ENCODE peak calls at places on chromosomes 11 and 22, in six cellular contexts. L, S, P, T, X and Z are unnamed samples. For H3K36me3, the result is how much of the 10 kb centered on the place peaks cover.

GRCh38 chr11:76745059-76745376 is 38.1 kb upstream of the TSKU start:
- DNase-seq in T (no peak), X (no peak), P (no peak), S (no peak), L (no peak), Z (no peak)

GRCh38 chr11:8225589-8226036 is 38.1 kb downstream of the LMO1 start:
- DNase-seq in X (peak), S (peak), P (peak), T (peak), L (peak), Z (peak)

GRCh38 chr11:111663820-111664219 is 61.6 kb downstream of the SIK2 start:
- DNase-seq in P (peak), T (no peak), S (no peak), L (no peak), X (no peak), Z (no peak)

GRCh38 chr11:8564526-8564925 is 29.5 kb downstream of the STK33 start:
- DNase-seq in S (no peak), L (no peak), X (no peak), P (no peak), T (no peak), Z (no peak)

GRCh38 chr11:121372671-121373429 is 79.3 kb upstream of the SORL1 start:
- DNase-seq in L (no peak), X (no peak), T (no peak), P (no peak), S (no peak), Z (no peak)

GRCh38 chr11:64611176-64611575 is 20.2 kb downstream of the SLC22A12 start:
- DNase-seq in S (no peak), X (no peak), L (no peak), P (peak), T (no peak), Z (no peak)

GRCh38 chr11:84990141-84990540 is 637.0 kb downstream of the DLG2 start:
- DNase-seq in P (no peak), S (no peak), T (no peak), L (no peak), X (no peak), Z (no peak)

GRCh38 chr22:41446057-41446501 is 522 bp downstream of the TOB2 start:
- DNase-seq in X (peak), S (peak), L (no peak), P (peak), T (peak), Z (no peak)

GRCh38 chr22:20583471-20583922 is 76.1 kb downstream of the MED15 start:
- DNase-seq in T (no peak), S (no peak), L (no peak), P (peak), X (no peak), Z (no peak)

GRCh38 chr11:36119300-36119699 is 169.9 kb downstream of the COMMD9 start:
- DNase-seq in S (no peak), X (no peak), L (no peak), P (no peak), T (no peak), Z (no peak)

GRCh38 chr11:131749100-131749499 is 378.7 kb downstream of the NTM start:
- DNase-seq in T (no peak), X (no peak), L (no peak), S (no peak), P (no peak), Z (no peak)

GRCh38 chr22:30856699-30857098 is 111.9 kb downstream of the MORC2 start:
- DNase-seq in X (no peak), P (no peak), S (no peak), T (no peak), L (no peak), Z (no peak)

GRCh38 chr11:68819362-68819761 is 22.4 kb downstream of the CPT1A start:
- DNase-seq in T (no peak), L (no peak), S (no peak), P (no peak), X (no peak), Z (no peak)

GRCh38 chr11:125941241-125941605 is 4.6 kb upstream of the VSIG10L2 start:
- DNase-seq in L (no peak), S (no peak), P (no peak), X (no peak), T (no peak), Z (no peak)

GRCh38 chr11:108241370-108242037 is 18.6 kb downstream of the ATM start:
- DNase-seq in X (no peak), S (no peak), L (no peak), P (no peak), T (no peak), Z (no peak)

GRCh38 chr11:69926376-69927050 is 107.3 kb upstream of the FGF3 start:
- DNase-seq in X (no peak), P (peak), S (no peak), L (no peak), T (no peak), Z (no peak)

GRCh38 chr22:24289138-24289537 is 18.5 kb downstream of the SPECC1L start:
- DNase-seq in X (no peak), S (peak), T (no peak), P (no peak), L (no peak), Z (peak)

GRCh38 chr11:2791139-2791520 is 91.3 kb upstream of the KCNQ1OT1 start:
- DNase-seq in L (peak), X (no peak), S (no peak), P (peak), T (peak), Z (no peak)

GRCh38 chr11:16902182-16902581 is 112.0 kb downstream of the PLEKHA7 start:
- DNase-seq in X (no peak), S (no peak), L (no peak), P (no peak), T (no peak), Z (no peak)

GRCh38 chr11:125070699-125071254 is 7.7 kb downstream of the SLC37A2 start:
- DNase-seq in L (no peak), P (peak), X (peak), S (no peak), T (peak), Z (no peak)

GRCh38 chr11:76206327-76207081 is at the start of gene WNT11:
- DNase-seq in X (peak), P (peak), S (peak), L (peak), T (peak), Z (no peak)

GRCh38 chr11:665707-666281 is 28.7 kb downstream of the DRD4 start:
- DNase-seq in T (no peak), X (no peak), L (no peak), S (no peak), P (no peak), Z (no peak)

GRCh38 chr22:23670378-23671295 is 20.2 kb upstream of the RGL4 start:
- DNase-seq in X (no peak), S (no peak), P (no peak), L (no peak), T (no peak), Z (no peak)

GRCh38 chr11:117179048-117179999 is 781 bp downstream of the SIDT2 start:
- DNase-seq in L (peak), P (peak), X (peak), S (peak), T (peak), Z (peak)

GRCh38 chr11:128772814-128773213 is 78.9 kb downstream of the FLI1 start:
- DNase-seq in L (no peak), S (no peak), X (no peak), P (peak), T (peak), Z (no peak)

GRCh38 chr11:72732329-72732728 is 19.9 kb downstream of the ARAP1 start:
- DNase-seq in S (no peak), X (no peak), T (no peak), P (no peak), L (no peak), Z (no peak)

GRCh38 chr11:2588809-2589537 is 110.8 kb downstream of the KCNQ1OT1 start:
- DNase-seq in T (peak), X (peak), L (no peak), P (peak), S (no peak), Z (no peak)

GRCh38 chr11:33457948-33458347 is 200.8 kb downstream of the HIPK3 start:
- DNase-seq in S (no peak), X (no peak), L (no peak), T (no peak), P (no peak), Z (no peak)

GRCh38 chr11:120279490-120279889 is 39.5 kb downstream of the POU2F3 start:
- DNase-seq in L (no peak), T (no peak), X (no peak), S (no peak), P (no peak), Z (no peak)

GRCh38 chr11:122703541-122704272 is 48.2 kb downstream of the UBASH3B start:
- DNase-seq in T (no peak), L (no peak), X (no peak), P (no peak), S (no peak), Z (no peak)

GRCh38 chr22:35598396-35598710 is 18.8 kb downstream of the MB start:
- DNase-seq in T (no peak), X (no peak), P (no peak), L (no peak), S (no peak), Z (no peak)

GRCh38 chr11:125075242-125075625 is 12.1 kb downstream of the SLC37A2 start:
- DNase-seq in S (no peak), T (no peak), L (no peak), P (no peak), X (no peak), Z (no peak)

GRCh38 chr11:69637956-69638871 is 2.7 kb upstream of the CCND1 start:
- DNase-seq in X (peak), P (peak), S (peak), L (no peak), T (no peak), Z (peak)

GRCh38 chr11:26229270-26229669 is 102.7 kb upstream of the ANO3 start:
- DNase-seq in X (no peak), P (no peak), S (no peak), T (no peak), L (no peak), Z (no peak)

GRCh38 chr11:60343094-60343704 is 16.1 kb downstream of the MS4A6E start:
- DNase-seq in P (no peak), X (no peak), L (no peak), S (peak), T (no peak), Z (peak)

DNA sequence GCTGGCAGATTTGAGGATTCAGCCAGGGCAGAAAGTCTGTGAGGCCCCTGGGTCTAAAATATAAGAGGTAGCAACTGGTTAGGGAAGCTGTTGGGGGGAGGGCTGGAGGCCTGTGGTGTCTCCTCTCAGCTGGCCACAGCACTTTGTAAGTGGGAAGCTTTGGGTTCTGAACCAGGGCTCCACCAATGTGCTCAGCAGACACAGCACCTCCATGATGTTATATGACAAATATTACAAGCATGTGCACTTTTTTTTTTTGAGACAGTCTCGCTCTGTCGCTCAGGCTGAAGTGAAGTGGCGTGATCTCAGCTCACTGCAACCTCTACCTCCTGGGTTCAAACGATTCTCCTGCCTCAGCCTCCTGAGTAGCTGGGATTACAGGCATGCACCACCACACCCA is 8.0 kb downstream of the ARHGAP1 start:
- DNase-seq in P (no peak), T (no peak), L (no peak), X (no peak), S (no peak), Z (no peak)
- H3K36me3 ChIP-seq in P (half or more), T (under half), L (half or more), X (under half), S (under half), Z (under half)

GRCh38 chr11:119095066-119095880 is 6.4 kb downstream of the DPAGT1 start:
- DNase-seq in X (peak), T (peak), P (peak), S (peak), L (peak), Z (peak)
- H3K36me3 ChIP-seq in X (under half), T (under half), P (under half), S (under half), L (under half), Z (half or more)

GRCh38 chr22:46394622-46395021 is 59.1 kb downstream of the TRMU start:
- DNase-seq in T (no peak), X (no peak), L (no peak), S (no peak), P (no peak), Z (no peak)
- H3K36me3 ChIP-seq in T (under half), X (under half), L (under half), S (under half), P (under half), Z (under half)

GRCh38 chr22:27863556-27863955 is 55.5 kb downstream of the PITPNB start:
- DNase-seq in S (no peak), P (no peak), L (no peak), X (no peak), T (no peak), Z (no peak)
- H3K36me3 ChIP-seq in S (under half), P (under half), L (under half), X (under half), T (under half), Z (under half)

GRCh38 chr11:13347901-13348300 is 70.3 kb downstream of the BMAL1 start:
- DNase-seq in T (no peak), S (no peak), X (no peak), P (no peak), L (no peak), Z (no peak)
- H3K36me3 ChIP-seq in T (under half), S (under half), X (under half), P (under half), L (half or more), Z (under half)

GRCh38 chr22:28718044-28718443 is 23.6 kb downstream of the CHEK2 start:
- DNase-seq in X (no peak), S (no peak), L (no peak), P (no peak), T (no peak), Z (no peak)

GRCh38 chr22:28714043-28714442 is 27.6 kb downstream of the CHEK2 start:
- DNase-seq in X (no peak), T (no peak), P (no peak), L (no peak), S (no peak), Z (no peak)

GRCh38 chr22:28711820-28712777 is 29.5 kb downstream of the CHEK2 start:
- DNase-seq in X (peak), T (no peak), P (no peak), L (no peak), S (no peak), Z (no peak)

GRCh38 chr22:28711341-28711740 is 30.3 kb downstream of the CHEK2 start:
- DNase-seq in L (no peak), P (no peak), T (no peak), X (no peak), S (no peak), Z (no peak)

GRCh38 chr22:28716686-28717085 is 24.9 kb downstream of the CHEK2 start:
- DNase-seq in P (no peak), L (no peak), S (no peak), T (no peak), X (no peak), Z (no peak)
- H3K36me3 ChIP-seq in P (under half), L (under half), S (under half), T (under half), X (under half), Z (under half)

DNA sequence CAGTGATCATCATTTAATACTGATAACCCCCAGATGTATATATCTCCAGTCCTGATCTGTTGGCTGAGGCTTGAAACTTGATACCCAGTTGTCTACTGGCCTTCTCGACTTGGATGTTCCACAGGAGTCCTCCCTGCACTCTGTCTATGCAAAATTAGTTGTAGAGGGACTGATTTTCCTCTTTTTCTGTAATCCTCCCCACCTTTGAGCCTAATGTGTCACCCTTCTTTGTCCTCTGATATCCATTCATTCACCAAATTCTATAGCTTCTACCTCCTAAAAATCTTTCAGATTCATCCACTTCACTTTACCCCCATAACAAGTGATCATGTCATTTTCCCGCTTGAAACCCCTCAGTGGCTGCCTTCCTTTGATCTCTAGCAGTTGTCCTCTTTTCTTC is 16.4 kb downstream of the COA4 start:
- DNase-seq in P (no peak), L (no peak), T (no peak), S (no peak), X (no peak), Z (no peak)
- H3K36me3 ChIP-seq in P (under half), L (under half), T (under half), S (under half), X (under half), Z (under half)

GRCh38 chr22:37237371-37238268 is 6.4 kb downstream of the RAC2 start:
- DNase-seq in L (no peak), X (no peak), T (peak), P (no peak), S (no peak), Z (no peak)

GRCh38 chr22:37234736-37235711 is 9.0 kb downstream of the RAC2 start:
- DNase-seq in L (no peak), T (peak), S (no peak), X (no peak), P (no peak), Z (no peak)

GRCh38 chr22:37239336-37240239 is 4.5 kb downstream of the RAC2 start:
- DNase-seq in T (peak), S (no peak), P (no peak), L (no peak), X (no peak), Z (no peak)

GRCh38 chr22:37233751-37234631 is 10.1 kb downstream of the RAC2 start:
- DNase-seq in T (peak), L (no peak), X (no peak), P (no peak), S (no peak), Z (no peak)

DNA sequence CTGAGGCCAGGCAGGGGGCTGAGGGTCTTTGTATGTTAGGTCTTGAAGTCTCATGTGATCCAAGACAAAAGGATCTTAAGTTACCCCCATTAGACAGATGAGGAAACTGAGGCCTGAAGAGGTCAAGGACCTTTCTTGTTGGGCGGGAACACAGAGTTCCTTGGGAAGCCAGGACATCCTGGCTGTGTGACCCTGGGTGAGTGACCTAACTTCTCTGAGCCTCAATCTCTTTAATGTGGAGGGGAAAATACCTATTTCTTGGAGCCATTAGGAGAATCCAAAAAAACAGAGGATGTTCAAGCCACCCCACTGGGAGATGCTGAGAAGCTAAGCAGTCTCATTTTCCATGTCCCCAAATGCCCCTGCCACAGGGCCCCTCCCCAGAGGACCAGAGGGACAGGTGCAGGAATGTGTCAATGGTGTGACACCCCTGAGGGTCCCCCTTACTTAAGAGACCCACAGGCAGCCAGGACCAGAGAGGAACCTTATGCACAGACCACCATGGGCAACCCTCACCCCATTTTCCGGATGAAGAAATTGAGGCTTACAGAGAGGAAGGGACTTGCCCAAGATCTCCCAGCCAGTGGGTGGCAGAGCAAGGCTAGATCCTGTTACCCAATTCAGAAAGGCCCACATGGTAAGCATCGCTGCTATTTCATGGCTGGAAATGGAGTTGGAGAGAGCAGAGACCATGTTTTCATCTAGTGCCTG is 8.0 kb downstream of the RAC2 start:
- DNase-seq in P (no peak), T (no peak), X (no peak), S (no peak), L (no peak), Z (no peak)
- H3K36me3 ChIP-seq in P (under half), T (under half), X (under half), S (under half), L (half or more), Z (under half)

DNA sequence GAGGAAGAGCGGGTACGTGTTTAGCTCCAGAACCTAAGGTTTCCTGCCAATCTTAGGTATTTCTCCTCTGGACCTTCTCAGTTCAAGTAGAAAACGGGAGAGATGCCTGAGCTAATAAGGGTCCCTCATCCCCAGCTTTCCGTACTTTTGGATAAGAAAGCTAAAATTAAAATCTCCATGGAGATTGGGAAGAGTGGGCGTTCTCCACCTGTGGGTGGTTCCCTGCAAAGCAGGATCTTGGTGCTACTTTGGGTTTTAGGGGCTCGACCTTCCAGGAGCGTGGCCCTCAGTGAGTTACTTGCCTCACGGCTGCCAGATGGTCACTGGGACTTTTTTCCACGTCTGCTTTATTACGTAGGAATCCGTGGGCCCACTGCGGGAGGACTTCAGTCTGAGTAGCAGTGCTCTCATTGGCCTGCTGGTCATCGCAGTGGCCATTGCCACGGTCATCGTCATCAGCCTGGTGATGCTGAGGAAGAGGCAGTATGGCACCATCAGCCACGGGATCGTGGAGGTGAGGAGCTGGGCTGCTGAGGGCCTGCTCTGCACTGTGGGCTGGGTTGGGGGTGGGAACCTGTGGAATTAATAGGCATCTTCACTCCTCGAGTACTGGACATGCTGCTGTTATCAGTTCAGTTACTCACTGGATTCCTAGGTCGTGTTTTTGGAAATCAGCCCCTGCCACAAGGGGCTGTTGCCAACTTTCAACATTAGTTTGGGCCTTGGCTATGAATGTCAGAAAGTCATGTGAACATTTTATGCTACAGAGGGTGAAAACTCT is 17.8 kb upstream of the ST14 start:
- DNase-seq in L (no peak), T (no peak), X (no peak), S (no peak), P (no peak), Z (no peak)
- H3K36me3 ChIP-seq in L (under half), T (under half), X (under half), S (under half), P (half or more), Z (under half)

GRCh38 chr11:11336664-11337063 is 16.4 kb downstream of the CSNK2A3 start:
- DNase-seq in P (no peak), S (no peak), X (no peak), T (no peak), L (no peak), Z (no peak)
- H3K36me3 ChIP-seq in P (under half), S (under half), X (under half), T (under half), L (under half), Z (under half)